ENCODE peak calls at places on chromosomes 3 and 15, in six cellular contexts. One of them, this sample, is unnamed.

GRCh38 chr3:123110953-123111615 is 44.3 kb downstream of the PDIA5 start:
- DNase-seq in Karpas-422: no peak
- DNase-seq in H9: no peak
- DNase-seq in IMR-90: no peak
- DNase-seq in MM.1S: no peak
- DNase-seq in neuronal stem cell: no peak
- DNase-seq in this sample: no peak

GRCh38 chr15:39301589-39301999 is 279.3 kb upstream of the THBS1 start:
- DNase-seq in IMR-90: peak
- DNase-seq in H9: no peak
- DNase-seq in Karpas-422: no peak
- DNase-seq in MM.1S: no peak
- DNase-seq in neuronal stem cell: no peak
- DNase-seq in this sample: no peak

GRCh38 chr3:9345041-9345440 is 17.8 kb upstream of the THUMPD3 start:
- DNase-seq in IMR-90: no peak
- DNase-seq in neuronal stem cell: no peak
- DNase-seq in Karpas-422: no peak
- DNase-seq in H9: no peak
- DNase-seq in MM.1S: no peak
- DNase-seq in this sample: no peak

GRCh38 chr15:94258246-94258645 is 26.9 kb downstream of the MCTP2 start:
- DNase-seq in IMR-90: no peak
- DNase-seq in MM.1S: peak
- DNase-seq in Karpas-422: peak
- DNase-seq in neuronal stem cell: no peak
- DNase-seq in H9: no peak
- DNase-seq in this sample: no peak

GRCh38 chr3:61530355-61530754 is 31.0 kb upstream of the PTPRG start:
- DNase-seq in H9: peak
- DNase-seq in Karpas-422: peak
- DNase-seq in neuronal stem cell: peak
- DNase-seq in IMR-90: peak
- DNase-seq in MM.1S: peak
- DNase-seq in this sample: peak

GRCh38 chr3:101637461-101637860 is 39.5 kb downstream of the ZBTB11 start:
- DNase-seq in Karpas-422: no peak
- DNase-seq in neuronal stem cell: no peak
- DNase-seq in H9: no peak
- DNase-seq in MM.1S: no peak
- DNase-seq in IMR-90: no peak
- DNase-seq in this sample: no peak

GRCh38 chr3:186493507-186493906 is 50.7 kb downstream of the CRYGS start:
- DNase-seq in IMR-90: peak
- DNase-seq in neuronal stem cell: no peak
- DNase-seq in Karpas-422: no peak
- DNase-seq in MM.1S: no peak
- DNase-seq in H9: no peak
- DNase-seq in this sample: peak

GRCh38 chr3:38634133-38634532 is 15.4 kb downstream of the SCN5A start:
- DNase-seq in MM.1S: peak
- DNase-seq in H9: no peak
- DNase-seq in Karpas-422: no peak
- DNase-seq in neuronal stem cell: no peak
- DNase-seq in IMR-90: peak
- DNase-seq in this sample: peak

DNA sequence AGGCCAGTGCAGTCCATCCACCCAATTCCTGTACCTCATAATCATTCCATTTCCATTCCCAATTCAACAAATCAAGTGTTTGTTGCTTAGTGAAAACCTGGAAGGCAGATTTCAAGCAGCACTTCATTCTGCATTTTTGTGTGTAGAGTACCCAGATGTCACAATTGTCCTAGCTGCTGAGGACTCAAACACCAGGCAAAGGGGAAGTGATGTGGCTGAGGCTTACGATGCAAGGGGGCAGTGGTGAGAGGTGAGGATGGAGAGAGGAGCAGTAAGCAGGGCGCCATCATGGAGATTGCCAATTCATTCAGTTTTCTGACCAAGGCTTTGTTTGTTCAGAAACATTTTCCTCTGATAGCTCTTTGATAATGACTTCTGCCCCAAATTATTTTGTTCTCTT is 83.7 kb upstream of the GSK3B start:
- DNase-seq in MM.1S: no peak
- DNase-seq in H9: peak
- DNase-seq in IMR-90: no peak
- DNase-seq in Karpas-422: peak
- DNase-seq in neuronal stem cell: no peak
- DNase-seq in this sample: peak
- H3K9ac ChIP-seq in MM.1S: no peak
- H3K9ac ChIP-seq in H9: no peak
- H3K9ac ChIP-seq in IMR-90: peak
- H3K9ac ChIP-seq in Karpas-422: no peak
- H3K9ac ChIP-seq in neuronal stem cell: no peak
- H3K9ac ChIP-seq in this sample: no peak

DNA sequence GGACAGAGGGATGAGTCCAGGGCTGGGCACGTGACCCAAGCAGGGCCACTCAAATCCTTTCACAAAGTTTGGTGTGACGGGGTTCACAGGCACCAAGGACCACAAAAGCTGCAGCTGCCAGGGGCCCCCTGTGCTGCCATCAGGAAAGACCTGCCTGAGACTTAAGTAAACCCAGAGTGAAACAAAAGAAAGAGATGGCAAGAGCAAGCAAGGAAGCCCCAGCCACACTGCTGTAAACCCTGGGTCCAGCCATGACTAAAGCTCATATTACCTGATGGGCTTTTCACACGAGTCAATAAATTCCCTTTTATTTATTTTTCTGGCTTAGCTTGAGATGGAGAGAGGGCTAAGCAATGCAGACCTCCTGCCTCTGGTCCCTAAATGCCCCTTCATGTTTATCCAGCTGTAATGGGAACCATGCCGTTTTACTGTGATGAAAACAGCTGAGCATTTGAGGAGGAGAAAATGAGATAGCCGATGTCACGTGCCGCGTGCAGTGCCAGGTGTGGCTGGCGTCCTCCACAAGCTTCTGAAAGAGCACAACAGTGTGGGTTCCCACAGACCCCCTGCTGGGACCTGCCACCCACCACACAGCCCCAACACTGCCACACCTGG is 34.4 kb downstream of the ADAMTS17 start:
- DNase-seq in IMR-90: no peak
- DNase-seq in H9: no peak
- DNase-seq in Karpas-422: no peak
- DNase-seq in MM.1S: no peak
- DNase-seq in neuronal stem cell: no peak
- DNase-seq in this sample: no peak
- H3K27ac ChIP-seq in IMR-90: no peak
- H3K27ac ChIP-seq in H9: no peak
- H3K27ac ChIP-seq in Karpas-422: no peak
- H3K27ac ChIP-seq in MM.1S: no peak
- H3K27ac ChIP-seq in neuronal stem cell: no peak
- H3K27ac ChIP-seq in this sample: no peak

GRCh38 chr15:69782809-69783208 is 314.9 kb downstream of the TLE3 start:
- DNase-seq in MM.1S: no peak
- DNase-seq in Karpas-422: no peak
- DNase-seq in H9: no peak
- DNase-seq in neuronal stem cell: no peak
- DNase-seq in IMR-90: no peak
- DNase-seq in this sample: no peak

GRCh38 chr15:69783211-69783610 is 314.5 kb downstream of the TLE3 start:
- DNase-seq in IMR-90: no peak
- DNase-seq in MM.1S: no peak
- DNase-seq in Karpas-422: no peak
- DNase-seq in neuronal stem cell: no peak
- DNase-seq in H9: no peak
- DNase-seq in this sample: no peak

GRCh38 chr15:69784808-69785550 is 312.7 kb downstream of the TLE3 start:
- DNase-seq in IMR-90: peak
- DNase-seq in MM.1S: no peak
- DNase-seq in neuronal stem cell: no peak
- DNase-seq in H9: no peak
- DNase-seq in Karpas-422: no peak
- DNase-seq in this sample: no peak

GRCh38 chr15:69787791-69788190 is 309.9 kb downstream of the TLE3 start:
- DNase-seq in H9: no peak
- DNase-seq in IMR-90: no peak
- DNase-seq in MM.1S: no peak
- DNase-seq in neuronal stem cell: no peak
- DNase-seq in Karpas-422: no peak
- DNase-seq in this sample: no peak

GRCh38 chr15:69786136-69786701 is 311.5 kb downstream of the TLE3 start:
- DNase-seq in Karpas-422: no peak
- DNase-seq in MM.1S: no peak
- DNase-seq in neuronal stem cell: no peak
- DNase-seq in H9: no peak
- DNase-seq in IMR-90: no peak
- DNase-seq in this sample: no peak
- H3K9ac ChIP-seq in Karpas-422: no peak
- H3K9ac ChIP-seq in MM.1S: no peak
- H3K9ac ChIP-seq in neuronal stem cell: no peak
- H3K9ac ChIP-seq in H9: no peak
- H3K9ac ChIP-seq in IMR-90: no peak
- H3K9ac ChIP-seq in this sample: no peak

DNA sequence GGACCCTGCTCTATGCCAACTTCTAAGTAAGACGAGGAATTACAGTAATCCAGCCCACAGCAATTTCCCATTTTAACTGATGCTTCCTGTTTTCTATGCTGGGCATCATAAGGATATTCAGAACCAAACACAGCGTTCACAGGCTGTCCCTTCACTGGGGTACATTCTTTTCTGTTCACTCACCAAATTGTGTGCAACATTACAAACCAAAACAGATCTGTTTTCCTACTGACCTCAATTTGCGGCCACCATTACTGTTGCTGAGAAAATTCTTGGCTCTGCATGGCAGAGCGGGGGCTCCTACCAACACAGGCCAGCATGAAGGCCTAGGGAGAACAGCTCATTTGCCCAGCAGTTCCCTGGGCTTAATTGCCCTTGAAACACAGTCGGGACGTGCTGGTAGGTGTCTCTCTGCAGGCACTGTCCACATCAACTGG is 76.5 kb downstream of the MYO1E start:
- DNase-seq in H9: peak
- DNase-seq in IMR-90: peak
- DNase-seq in Karpas-422: no peak
- DNase-seq in neuronal stem cell: no peak
- DNase-seq in MM.1S: no peak
- DNase-seq in this sample: peak
- H3K27ac ChIP-seq in H9: no peak
- H3K27ac ChIP-seq in IMR-90: peak
- H3K27ac ChIP-seq in Karpas-422: no peak
- H3K27ac ChIP-seq in neuronal stem cell: no peak
- H3K27ac ChIP-seq in MM.1S: no peak
- H3K27ac ChIP-seq in this sample: no peak

DNA sequence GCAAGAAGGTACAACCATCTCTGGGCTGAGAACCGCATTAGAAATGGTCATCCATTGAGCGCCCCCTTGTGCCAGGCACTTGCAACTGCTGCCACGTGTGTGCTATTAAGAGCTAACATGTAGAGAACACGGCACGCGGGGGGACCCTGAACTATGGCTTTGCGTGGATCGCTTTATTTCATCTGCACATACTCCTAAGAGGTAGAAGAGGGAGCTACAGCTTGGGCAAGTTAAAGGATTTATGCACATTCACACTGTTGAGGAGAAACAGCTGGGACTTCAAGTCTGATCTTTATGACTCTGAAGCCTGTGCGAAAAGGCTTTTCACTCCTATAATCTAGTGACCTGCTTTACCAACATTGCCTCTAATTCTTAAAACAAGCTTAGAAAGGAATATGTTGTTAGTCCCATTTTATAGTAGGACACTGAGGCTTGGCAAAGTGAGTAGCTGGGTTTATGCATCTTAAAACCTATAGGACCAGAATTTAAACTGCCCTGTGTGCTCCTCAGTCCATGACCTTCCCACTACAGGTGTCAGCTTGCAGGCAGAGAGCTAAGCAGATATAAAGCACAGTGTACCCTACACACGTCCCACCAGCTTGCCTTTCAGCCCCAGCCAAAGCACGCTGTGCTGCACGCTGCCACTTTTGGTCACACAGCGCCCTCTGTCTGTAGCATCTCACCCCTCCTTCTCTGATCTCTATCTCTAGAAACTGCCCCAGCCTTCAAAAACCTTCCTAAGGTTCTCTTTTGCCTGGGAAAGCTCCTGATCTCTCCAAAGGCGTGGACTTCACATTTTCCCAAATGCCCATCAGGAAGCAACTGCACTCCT is 57.8 kb downstream of the STARD5 start:
- DNase-seq in IMR-90: peak
- DNase-seq in H9: peak
- DNase-seq in neuronal stem cell: peak
- DNase-seq in MM.1S: peak
- DNase-seq in Karpas-422: peak
- DNase-seq in this sample: peak
- H3K9ac ChIP-seq in IMR-90: no peak
- H3K9ac ChIP-seq in H9: no peak
- H3K9ac ChIP-seq in neuronal stem cell: no peak
- H3K9ac ChIP-seq in MM.1S: peak
- H3K9ac ChIP-seq in Karpas-422: peak
- H3K9ac ChIP-seq in this sample: no peak